ENCODE peak calls at places on chromosomes 16 and 17, in eight cellular contexts. One of them, this sample, is unnamed.

GRCh38 chr17:49910094-49910857 is 58.7 kb upstream of the DLX4 start:
- DNase-seq in vagina: no peak
- DNase-seq in A549: peak
- DNase-seq in sigmoid colon: no peak
- DNase-seq in GM12878: no peak
- DNase-seq in endothelial cell of umbilical vein: peak
- DNase-seq in testis: no peak
- DNase-seq in lower leg skin: no peak
- DNase-seq in this sample: no peak

GRCh38 chr17:68707032-68707431 is 105.9 kb upstream of the FAM20A start:
- DNase-seq in lower leg skin: no peak
- DNase-seq in A549: no peak
- DNase-seq in endothelial cell of umbilical vein: no peak
- DNase-seq in GM12878: no peak
- DNase-seq in sigmoid colon: no peak
- DNase-seq in testis: no peak
- DNase-seq in vagina: no peak
- DNase-seq in this sample: no peak

GRCh38 chr17:28370035-28370743 is at the start of gene VTN:
- DNase-seq in lower leg skin: no peak
- DNase-seq in vagina: no peak
- DNase-seq in sigmoid colon: no peak
- DNase-seq in GM12878: no peak
- DNase-seq in testis: peak
- DNase-seq in endothelial cell of umbilical vein: peak
- DNase-seq in A549: peak
- DNase-seq in this sample: no peak

GRCh38 chr16:78745491-78746019 is 646.1 kb downstream of the WWOX start:
- DNase-seq in A549: no peak
- DNase-seq in lower leg skin: no peak
- DNase-seq in endothelial cell of umbilical vein: no peak
- DNase-seq in testis: no peak
- DNase-seq in sigmoid colon: no peak
- DNase-seq in vagina: no peak
- DNase-seq in GM12878: no peak
- DNase-seq in this sample: no peak

GRCh38 chr17:6346387-6346786 is 88.5 kb downstream of the AIPL1 start:
- DNase-seq in sigmoid colon: no peak
- DNase-seq in vagina: peak
- DNase-seq in GM12878: no peak
- DNase-seq in A549: no peak
- DNase-seq in testis: no peak
- DNase-seq in endothelial cell of umbilical vein: no peak
- DNase-seq in lower leg skin: no peak
- DNase-seq in this sample: no peak

GRCh38 chr17:38469875-38470274 is 41.6 kb downstream of the ARHGAP23 start:
- DNase-seq in A549: no peak
- DNase-seq in vagina: no peak
- DNase-seq in sigmoid colon: no peak
- DNase-seq in GM12878: no peak
- DNase-seq in endothelial cell of umbilical vein: peak
- DNase-seq in lower leg skin: no peak
- DNase-seq in testis: no peak
- DNase-seq in this sample: no peak

GRCh38 chr17:55588858-55589257 is 77.6 kb upstream of the SMIM36 start:
- DNase-seq in GM12878: no peak
- DNase-seq in vagina: no peak
- DNase-seq in sigmoid colon: no peak
- DNase-seq in lower leg skin: no peak
- DNase-seq in testis: no peak
- DNase-seq in endothelial cell of umbilical vein: peak
- DNase-seq in A549: no peak
- DNase-seq in this sample: no peak

GRCh38 chr16:57372372-57373116 is at the start of gene CX3CL1:
- DNase-seq in A549: no peak
- DNase-seq in GM12878: no peak
- DNase-seq in lower leg skin: peak
- DNase-seq in vagina: no peak
- DNase-seq in testis: peak
- DNase-seq in sigmoid colon: peak
- DNase-seq in endothelial cell of umbilical vein: peak
- DNase-seq in this sample: peak

GRCh38 chr17:61129876-61130275 is 269.8 kb upstream of the TBX2 start:
- DNase-seq in sigmoid colon: no peak
- DNase-seq in endothelial cell of umbilical vein: no peak
- DNase-seq in testis: no peak
- DNase-seq in lower leg skin: no peak
- DNase-seq in A549: no peak
- DNase-seq in GM12878: no peak
- DNase-seq in vagina: no peak
- DNase-seq in this sample: no peak

GRCh38 chr16:12381662-12382061 is 405.1 kb downstream of the SNX29 start:
- DNase-seq in A549: no peak
- DNase-seq in testis: no peak
- DNase-seq in vagina: no peak
- DNase-seq in sigmoid colon: no peak
- DNase-seq in lower leg skin: no peak
- DNase-seq in GM12878: no peak
- DNase-seq in endothelial cell of umbilical vein: no peak
- DNase-seq in this sample: no peak

GRCh38 chr17:32484041-32484461 is 2.7 kb upstream of the CDK5R1 start:
- DNase-seq in GM12878: no peak
- DNase-seq in testis: no peak
- DNase-seq in vagina: no peak
- DNase-seq in endothelial cell of umbilical vein: no peak
- DNase-seq in lower leg skin: no peak
- DNase-seq in A549: no peak
- DNase-seq in sigmoid colon: no peak
- DNase-seq in this sample: no peak

GRCh38 chr16:78363843-78364242 is 264.4 kb downstream of the WWOX start:
- DNase-seq in testis: no peak
- DNase-seq in lower leg skin: no peak
- DNase-seq in GM12878: no peak
- DNase-seq in vagina: peak
- DNase-seq in sigmoid colon: no peak
- DNase-seq in endothelial cell of umbilical vein: no peak
- DNase-seq in A549: no peak
- DNase-seq in this sample: no peak

GRCh38 chr17:78661092-78661770 is 84.0 kb upstream of the DNAH17 start:
- DNase-seq in sigmoid colon: peak
- DNase-seq in endothelial cell of umbilical vein: no peak
- DNase-seq in A549: peak
- DNase-seq in lower leg skin: no peak
- DNase-seq in GM12878: no peak
- DNase-seq in testis: no peak
- DNase-seq in vagina: no peak
- DNase-seq in this sample: no peak

GRCh38 chr17:82228842-82229685 is at the start of gene SLC16A3:
- DNase-seq in testis: peak
- DNase-seq in vagina: no peak
- DNase-seq in endothelial cell of umbilical vein: peak
- DNase-seq in GM12878: no peak
- DNase-seq in lower leg skin: no peak
- DNase-seq in sigmoid colon: peak
- DNase-seq in A549: no peak
- DNase-seq in this sample: no peak

GRCh38 chr17:77320501-77321256 is 179.9 kb downstream of the SEC14L1 start:
- DNase-seq in lower leg skin: peak
- DNase-seq in sigmoid colon: peak
- DNase-seq in endothelial cell of umbilical vein: no peak
- DNase-seq in vagina: no peak
- DNase-seq in GM12878: peak
- DNase-seq in A549: no peak
- DNase-seq in testis: no peak
- DNase-seq in this sample: peak

GRCh38 chr17:56785997-56786680 is 47.6 kb downstream of the C17orf67 start:
- DNase-seq in testis: no peak
- DNase-seq in endothelial cell of umbilical vein: no peak
- DNase-seq in sigmoid colon: no peak
- DNase-seq in A549: no peak
- DNase-seq in vagina: no peak
- DNase-seq in GM12878: no peak
- DNase-seq in lower leg skin: no peak
- DNase-seq in this sample: no peak

GRCh38 chr16:87936375-87937230 is at the start of gene CA5A:
- DNase-seq in lower leg skin: no peak
- DNase-seq in vagina: no peak
- DNase-seq in endothelial cell of umbilical vein: no peak
- DNase-seq in testis: no peak
- DNase-seq in GM12878: no peak
- DNase-seq in A549: no peak
- DNase-seq in sigmoid colon: no peak
- DNase-seq in this sample: no peak
- TF ChIP-seq POLR2A in lower leg skin: no peak
- TF ChIP-seq POLR2A in vagina: no peak
- TF ChIP-seq POLR2A in endothelial cell of umbilical vein: no peak
- TF ChIP-seq POLR2A in testis: no peak
- TF ChIP-seq POLR2A in GM12878: no peak
- TF ChIP-seq POLR2A in A549: no peak
- TF ChIP-seq POLR2A in sigmoid colon: no peak
- TF ChIP-seq POLR2A in this sample: no peak

GRCh38 chr16:50311891-50312501 is 45.6 kb downstream of the ADCY7 start:
- DNase-seq in GM12878: no peak
- DNase-seq in sigmoid colon: peak
- DNase-seq in lower leg skin: peak
- DNase-seq in testis: peak
- DNase-seq in endothelial cell of umbilical vein: no peak
- DNase-seq in A549: no peak
- DNase-seq in vagina: peak
- DNase-seq in this sample: no peak

GRCh38 chr16:50314665-50315064 is 48.3 kb downstream of the ADCY7 start:
- DNase-seq in testis: peak
- DNase-seq in GM12878: no peak
- DNase-seq in lower leg skin: no peak
- DNase-seq in endothelial cell of umbilical vein: no peak
- DNase-seq in A549: no peak
- DNase-seq in sigmoid colon: no peak
- DNase-seq in vagina: no peak
- DNase-seq in this sample: no peak

GRCh38 chr16:50316102-50316847 is 49.9 kb downstream of the ADCY7 start:
- DNase-seq in lower leg skin: no peak
- DNase-seq in GM12878: no peak
- DNase-seq in testis: no peak
- DNase-seq in vagina: no peak
- DNase-seq in A549: no peak
- DNase-seq in endothelial cell of umbilical vein: no peak
- DNase-seq in sigmoid colon: no peak
- DNase-seq in this sample: no peak

GRCh38 chr16:50315346-50315997 is 49.1 kb downstream of the ADCY7 start:
- DNase-seq in testis: no peak
- DNase-seq in endothelial cell of umbilical vein: no peak
- DNase-seq in A549: no peak
- DNase-seq in sigmoid colon: peak
- DNase-seq in GM12878: no peak
- DNase-seq in vagina: peak
- DNase-seq in lower leg skin: no peak
- DNase-seq in this sample: no peak

DNA sequence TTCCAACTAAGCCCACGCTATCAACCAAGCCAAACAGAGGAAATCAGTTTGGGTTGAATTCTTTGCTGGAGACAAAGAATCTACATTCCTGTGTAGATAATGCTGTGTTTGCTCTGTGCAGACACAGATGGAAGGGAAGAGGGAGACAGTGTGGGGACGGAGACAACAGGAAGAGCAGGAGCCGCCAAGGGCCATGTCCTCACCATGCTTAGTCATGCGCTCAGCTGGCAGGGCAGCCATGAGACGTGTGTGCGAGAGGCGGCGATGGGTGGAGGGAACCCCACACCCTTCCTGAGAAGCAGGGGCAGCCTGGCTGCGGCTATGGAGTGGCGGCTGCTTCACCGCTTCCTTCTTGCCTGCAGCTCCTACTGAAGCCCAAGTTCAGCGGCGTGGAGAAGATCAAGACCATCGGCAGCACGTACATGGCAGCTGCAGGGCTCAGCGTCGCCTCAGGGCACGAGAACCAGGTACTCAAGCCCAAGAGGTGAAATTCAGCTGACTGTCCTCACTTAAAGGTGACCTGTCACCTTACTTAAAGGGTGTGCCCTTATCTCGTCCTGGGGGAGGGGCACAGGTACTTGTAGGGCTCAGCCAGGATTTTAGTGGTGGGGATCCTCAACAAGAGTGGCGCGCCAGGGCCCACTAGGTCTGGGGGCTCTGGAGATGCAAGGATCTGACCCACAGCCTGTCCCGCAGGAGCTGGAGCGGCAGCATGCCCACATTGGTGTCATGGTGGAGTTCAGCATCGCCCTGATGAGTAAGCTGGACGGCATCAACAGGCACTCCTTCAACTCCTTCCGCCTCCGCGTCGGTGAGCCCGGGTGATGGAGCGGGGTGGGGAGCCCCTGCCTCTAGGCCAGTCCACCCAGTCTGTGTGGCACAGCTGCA is 47.5 kb downstream of the ADCY7 start:
- DNase-seq in endothelial cell of umbilical vein: peak
- DNase-seq in A549: no peak
- DNase-seq in vagina: peak
- DNase-seq in testis: peak
- DNase-seq in sigmoid colon: peak
- DNase-seq in lower leg skin: peak
- DNase-seq in GM12878: no peak
- DNase-seq in this sample: peak
- H3K4me3 ChIP-seq in endothelial cell of umbilical vein: no peak
- H3K4me3 ChIP-seq in A549: no peak
- H3K4me3 ChIP-seq in vagina: no peak
- H3K4me3 ChIP-seq in testis: no peak
- H3K4me3 ChIP-seq in sigmoid colon: no peak
- H3K4me3 ChIP-seq in lower leg skin: no peak
- H3K4me3 ChIP-seq in GM12878: no peak
- H3K4me3 ChIP-seq in this sample: no peak

GRCh38 chr16:74575175-74575804 is 31.6 kb downstream of the GLG1 start:
- DNase-seq in vagina: no peak
- DNase-seq in GM12878: no peak
- DNase-seq in endothelial cell of umbilical vein: no peak
- DNase-seq in lower leg skin: no peak
- DNase-seq in sigmoid colon: no peak
- DNase-seq in testis: no peak
- DNase-seq in A549: no peak
- DNase-seq in this sample: no peak
- TF ChIP-seq CTCF in vagina: no peak
- TF ChIP-seq CTCF in GM12878: no peak
- TF ChIP-seq CTCF in endothelial cell of umbilical vein: no peak
- TF ChIP-seq CTCF in lower leg skin: no peak
- TF ChIP-seq CTCF in sigmoid colon: no peak
- TF ChIP-seq CTCF in testis: no peak
- TF ChIP-seq CTCF in A549: no peak
- TF ChIP-seq CTCF in this sample: no peak

DNA sequence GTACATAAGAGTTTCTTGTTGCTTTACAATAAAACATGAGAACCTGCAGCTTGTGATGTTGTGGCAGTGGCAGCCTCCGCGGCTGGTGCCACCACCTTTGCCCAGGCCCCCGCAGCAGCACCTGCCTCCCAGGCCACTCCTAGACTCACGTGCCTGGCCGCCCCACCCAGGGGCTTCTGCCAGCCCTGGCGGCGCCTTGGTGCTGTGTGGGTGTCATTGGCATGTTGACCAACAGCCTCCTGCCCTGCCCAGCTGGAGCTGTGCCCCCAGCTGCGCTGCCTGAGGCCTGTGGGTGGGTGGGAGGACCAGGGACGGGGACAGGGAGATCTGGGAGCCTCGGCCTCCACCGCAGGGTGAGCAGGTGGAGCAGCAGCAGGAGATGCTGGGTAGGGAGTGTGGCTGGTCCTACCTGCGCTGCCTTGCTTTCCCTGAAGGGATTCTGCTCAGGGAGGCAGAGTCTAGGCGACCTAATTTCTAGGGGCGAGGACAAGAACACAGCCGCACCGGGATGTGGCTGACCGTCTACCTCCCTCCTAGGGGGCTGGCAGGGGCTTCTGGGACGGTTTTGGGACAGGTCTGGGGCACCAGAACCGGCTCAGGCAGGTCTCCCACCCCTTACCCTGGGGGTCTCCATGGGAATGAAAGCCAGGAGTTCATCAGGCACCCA is 416 bp upstream of the DNASE1L2 start:
- DNase-seq in lower leg skin: no peak
- DNase-seq in sigmoid colon: no peak
- DNase-seq in vagina: no peak
- DNase-seq in A549: no peak
- DNase-seq in endothelial cell of umbilical vein: no peak
- DNase-seq in GM12878: no peak
- DNase-seq in testis: no peak
- DNase-seq in this sample: no peak
- TF ChIP-seq POLR2A in lower leg skin: no peak
- TF ChIP-seq POLR2A in sigmoid colon: no peak
- TF ChIP-seq POLR2A in vagina: no peak
- TF ChIP-seq POLR2A in A549: peak
- TF ChIP-seq POLR2A in endothelial cell of umbilical vein: no peak
- TF ChIP-seq POLR2A in GM12878: peak
- TF ChIP-seq POLR2A in testis: no peak
- TF ChIP-seq POLR2A in this sample: no peak

This sample was measured in tibial nerve.